ENCODE peak calls at places on chromosomes 12 and 14, in eight cellular contexts. One of them, this sample, is unnamed.

GRCh38 chr14:65910108-65910507 is 497.6 kb downstream of the FUT8 start:
- DNase-seq in fibroblast of villous mesenchyme: peak; percentile 20
- DNase-seq in mucosa of descending colon: no peak
- DNase-seq in foreskin fibroblast: peak; percentile 26
- DNase-seq in uterus: no peak
- DNase-seq in heart left ventricle: no peak
- DNase-seq in progenitor cell of endocrine pancreas: no peak
- DNase-seq in keratinocyte: no peak
- DNase-seq in this sample: no peak

GRCh38 chr12:46258129-46258528 is 10.7 kb downstream of the SLC38A1 start:
- DNase-seq in foreskin fibroblast: no peak
- DNase-seq in keratinocyte: no peak
- DNase-seq in mucosa of descending colon: no peak
- DNase-seq in heart left ventricle: no peak
- DNase-seq in uterus: no peak
- DNase-seq in progenitor cell of endocrine pancreas: no peak
- DNase-seq in fibroblast of villous mesenchyme: no peak
- DNase-seq in this sample: no peak

GRCh38 chr14:65686761-65687160 is 274.2 kb downstream of the FUT8 start:
- DNase-seq in foreskin fibroblast: no peak
- DNase-seq in keratinocyte: no peak
- DNase-seq in heart left ventricle: no peak
- DNase-seq in mucosa of descending colon: no peak
- DNase-seq in fibroblast of villous mesenchyme: no peak
- DNase-seq in progenitor cell of endocrine pancreas: no peak
- DNase-seq in uterus: no peak
- DNase-seq in this sample: no peak

GRCh38 chr14:75374911-75375310 is 52.9 kb upstream of the JDP2 start:
- DNase-seq in keratinocyte: no peak
- DNase-seq in progenitor cell of endocrine pancreas: no peak
- DNase-seq in foreskin fibroblast: no peak
- DNase-seq in uterus: no peak
- DNase-seq in fibroblast of villous mesenchyme: no peak
- DNase-seq in heart left ventricle: no peak
- DNase-seq in mucosa of descending colon: no peak
- DNase-seq in this sample: no peak

GRCh38 chr12:74365178-74365964 is 172.3 kb upstream of the ATXN7L3B start:
- DNase-seq in heart left ventricle: no peak
- DNase-seq in uterus: no peak
- DNase-seq in fibroblast of villous mesenchyme: peak; percentile 16
- DNase-seq in mucosa of descending colon: no peak
- DNase-seq in progenitor cell of endocrine pancreas: no peak
- DNase-seq in keratinocyte: no peak
- DNase-seq in foreskin fibroblast: peak; percentile 74
- DNase-seq in this sample: peak; percentile 48

GRCh38 chr12:91461061-91461460 is 278.4 kb upstream of the DCN start:
- DNase-seq in uterus: no peak
- DNase-seq in progenitor cell of endocrine pancreas: no peak
- DNase-seq in keratinocyte: no peak
- DNase-seq in heart left ventricle: no peak
- DNase-seq in fibroblast of villous mesenchyme: no peak
- DNase-seq in mucosa of descending colon: no peak
- DNase-seq in foreskin fibroblast: no peak
- DNase-seq in this sample: no peak

GRCh38 chr14:64246688-64247087 is 47.5 kb downstream of the ESR2 start:
- DNase-seq in uterus: no peak
- DNase-seq in fibroblast of villous mesenchyme: no peak
- DNase-seq in keratinocyte: no peak
- DNase-seq in progenitor cell of endocrine pancreas: no peak
- DNase-seq in mucosa of descending colon: no peak
- DNase-seq in foreskin fibroblast: no peak
- DNase-seq in heart left ventricle: no peak
- DNase-seq in this sample: no peak

GRCh38 chr12:89085421-89085820 is 266.9 kb downstream of the DUSP6 start:
- DNase-seq in mucosa of descending colon: no peak
- DNase-seq in uterus: no peak
- DNase-seq in fibroblast of villous mesenchyme: no peak
- DNase-seq in heart left ventricle: peak; percentile 72
- DNase-seq in keratinocyte: no peak
- DNase-seq in foreskin fibroblast: no peak
- DNase-seq in progenitor cell of endocrine pancreas: no peak
- DNase-seq in this sample: no peak

GRCh38 chr14:93186461-93186860 is 1.3 kb downstream of the LYSET start:
- DNase-seq in fibroblast of villous mesenchyme: no peak
- DNase-seq in progenitor cell of endocrine pancreas: no peak
- DNase-seq in mucosa of descending colon: no peak
- DNase-seq in foreskin fibroblast: no peak
- DNase-seq in keratinocyte: no peak
- DNase-seq in heart left ventricle: no peak
- DNase-seq in uterus: no peak
- DNase-seq in this sample: no peak

GRCh38 chr12:126807312-126807711 is 1459.7 kb upstream of the TMEM132C start:
- DNase-seq in foreskin fibroblast: no peak
- DNase-seq in keratinocyte: no peak
- DNase-seq in heart left ventricle: no peak
- DNase-seq in mucosa of descending colon: no peak
- DNase-seq in fibroblast of villous mesenchyme: no peak
- DNase-seq in uterus: no peak
- DNase-seq in progenitor cell of endocrine pancreas: no peak
- DNase-seq in this sample: no peak

GRCh38 chr12:111303531-111303930 is 65.4 kb downstream of the PHETA1 start:
- DNase-seq in uterus: no peak
- DNase-seq in foreskin fibroblast: no peak
- DNase-seq in fibroblast of villous mesenchyme: no peak
- DNase-seq in progenitor cell of endocrine pancreas: no peak
- DNase-seq in keratinocyte: no peak
- DNase-seq in mucosa of descending colon: no peak
- DNase-seq in heart left ventricle: no peak
- DNase-seq in this sample: no peak

GRCh38 chr12:56071648-56072047 is 8.3 kb upstream of the ERBB3 start:
- DNase-seq in uterus: no peak
- DNase-seq in foreskin fibroblast: peak; percentile 43
- DNase-seq in heart left ventricle: no peak
- DNase-seq in keratinocyte: peak; percentile 66
- DNase-seq in fibroblast of villous mesenchyme: peak; percentile 23
- DNase-seq in progenitor cell of endocrine pancreas: no peak
- DNase-seq in mucosa of descending colon: no peak
- DNase-seq in this sample: no peak

GRCh38 chr14:99603471-99603933 is 505 bp downstream of the CCDC85C start:
- DNase-seq in uterus: peak; percentile 48
- DNase-seq in keratinocyte: no peak
- DNase-seq in mucosa of descending colon: peak; percentile 69
- DNase-seq in progenitor cell of endocrine pancreas: peak; percentile 32
- DNase-seq in heart left ventricle: no peak
- DNase-seq in fibroblast of villous mesenchyme: peak; percentile 47
- DNase-seq in foreskin fibroblast: peak; percentile 58
- DNase-seq in this sample: peak; percentile 58

GRCh38 chr12:46556820-46557524 is 184.4 kb upstream of the SLC38A2 start:
- DNase-seq in heart left ventricle: no peak
- DNase-seq in fibroblast of villous mesenchyme: peak; percentile 71
- DNase-seq in mucosa of descending colon: no peak
- DNase-seq in progenitor cell of endocrine pancreas: no peak
- DNase-seq in uterus: no peak
- DNase-seq in foreskin fibroblast: peak; percentile 94
- DNase-seq in keratinocyte: peak; percentile 88
- DNase-seq in this sample: no peak

GRCh38 chr14:74516451-74517155 is 23.0 kb downstream of the ISCA2 start:
- DNase-seq in foreskin fibroblast: peak; percentile 68
- DNase-seq in progenitor cell of endocrine pancreas: no peak
- DNase-seq in uterus: no peak
- DNase-seq in mucosa of descending colon: peak; percentile 5
- DNase-seq in keratinocyte: peak; percentile 23
- DNase-seq in heart left ventricle: peak; percentile 10
- DNase-seq in fibroblast of villous mesenchyme: no peak
- DNase-seq in this sample: peak; percentile 57

GRCh38 chr14:39267592-39268112 is 33.9 kb downstream of the MIA2 start:
- DNase-seq in mucosa of descending colon: no peak
- DNase-seq in progenitor cell of endocrine pancreas: no peak
- DNase-seq in keratinocyte: no peak
- DNase-seq in uterus: no peak
- DNase-seq in foreskin fibroblast: peak; percentile 34
- DNase-seq in fibroblast of villous mesenchyme: peak; percentile 55
- DNase-seq in heart left ventricle: no peak
- DNase-seq in this sample: no peak

DNA sequence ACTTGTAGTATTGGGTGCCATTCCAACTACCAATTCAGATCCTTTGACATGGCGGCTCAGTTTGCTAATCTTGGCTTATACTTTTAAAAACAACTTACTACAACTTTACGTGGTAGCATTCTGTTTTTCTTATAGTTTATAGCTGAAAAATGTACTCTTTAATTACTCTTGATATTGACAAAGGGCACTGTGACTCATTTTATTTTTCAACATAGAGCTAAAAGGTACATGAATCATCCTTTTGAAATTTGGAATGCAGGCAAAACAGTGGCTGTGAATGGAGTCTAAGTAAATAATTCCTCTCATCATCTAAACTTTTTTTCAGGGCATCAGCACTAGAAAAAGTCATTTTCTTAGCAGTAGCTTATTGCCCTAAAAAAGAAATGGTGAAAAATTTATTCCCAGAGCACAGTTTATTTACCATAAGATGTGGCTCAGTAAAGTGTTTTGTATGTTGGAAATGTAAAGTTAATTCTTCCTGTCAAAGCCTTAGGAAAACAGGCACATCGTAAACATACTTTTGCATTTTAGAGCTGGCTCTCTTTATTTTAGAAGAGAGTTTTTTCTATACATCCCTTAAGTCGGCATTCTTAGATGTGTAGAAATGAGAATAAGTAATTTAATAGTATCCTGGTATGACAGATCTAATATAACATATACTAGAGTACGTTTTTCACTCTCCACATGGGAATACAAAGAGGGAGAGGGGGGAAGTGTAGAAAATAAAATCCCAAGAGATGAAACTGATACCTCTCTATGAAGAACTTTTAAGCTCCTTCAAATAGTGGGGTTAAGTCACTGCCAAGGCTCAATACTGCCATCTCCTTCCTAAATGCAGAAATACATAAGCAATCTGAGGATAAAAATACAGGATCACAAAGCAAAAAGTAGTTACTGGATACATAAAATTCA is 55.2 kb downstream of the SLC25A21 start:
- DNase-seq in uterus: no peak
- DNase-seq in fibroblast of villous mesenchyme: peak; percentile 61
- DNase-seq in keratinocyte: no peak
- DNase-seq in foreskin fibroblast: peak; percentile 69
- DNase-seq in mucosa of descending colon: no peak
- DNase-seq in progenitor cell of endocrine pancreas: no peak
- DNase-seq in heart left ventricle: no peak
- DNase-seq in this sample: no peak
- TF ChIP-seq CTCF in uterus: no peak
- TF ChIP-seq CTCF in fibroblast of villous mesenchyme: peak; percentile 43
- TF ChIP-seq CTCF in keratinocyte: peak; percentile 39
- TF ChIP-seq CTCF in foreskin fibroblast: peak; percentile 50
- TF ChIP-seq CTCF in mucosa of descending colon: no peak
- TF ChIP-seq CTCF in progenitor cell of endocrine pancreas: peak; percentile 7
- TF ChIP-seq CTCF in heart left ventricle: no peak
- TF ChIP-seq CTCF in this sample: no peak

DNA sequence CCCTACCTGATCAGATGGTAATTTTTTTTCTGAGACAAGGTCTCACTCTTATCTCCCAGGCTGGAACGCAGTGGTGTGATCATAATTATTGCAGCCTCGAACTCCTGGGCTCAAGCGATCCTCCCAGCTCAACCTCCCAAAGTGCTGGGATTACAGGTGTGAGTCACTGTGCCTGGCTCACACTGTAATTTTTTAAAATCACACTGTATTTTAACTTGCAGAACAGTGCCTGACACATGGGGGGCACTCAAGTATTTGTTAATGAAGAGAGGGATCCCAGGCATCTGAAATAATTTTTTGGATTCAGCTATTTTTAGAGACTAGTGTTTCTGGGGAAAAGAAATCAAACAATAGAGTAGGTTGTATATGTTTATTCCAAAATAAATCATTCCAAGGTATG is 21.7 kb downstream of the LIMA1 start:
- DNase-seq in keratinocyte: no peak
- DNase-seq in heart left ventricle: no peak
- DNase-seq in foreskin fibroblast: no peak
- DNase-seq in uterus: no peak
- DNase-seq in fibroblast of villous mesenchyme: no peak
- DNase-seq in mucosa of descending colon: no peak
- DNase-seq in progenitor cell of endocrine pancreas: no peak
- DNase-seq in this sample: no peak
- TF ChIP-seq CTCF in keratinocyte: peak; percentile 44
- TF ChIP-seq CTCF in heart left ventricle: no peak
- TF ChIP-seq CTCF in foreskin fibroblast: no peak
- TF ChIP-seq CTCF in uterus: no peak
- TF ChIP-seq CTCF in fibroblast of villous mesenchyme: peak; percentile 10
- TF ChIP-seq CTCF in mucosa of descending colon: no peak
- TF ChIP-seq CTCF in progenitor cell of endocrine pancreas: no peak
- TF ChIP-seq CTCF in this sample: no peak

GRCh38 chr14:55133416-55133815 is 4.4 kb downstream of the LGALS3 start:
- DNase-seq in heart left ventricle: no peak
- DNase-seq in keratinocyte: no peak
- DNase-seq in uterus: no peak
- DNase-seq in fibroblast of villous mesenchyme: no peak
- DNase-seq in foreskin fibroblast: peak; percentile 45
- DNase-seq in mucosa of descending colon: no peak
- DNase-seq in progenitor cell of endocrine pancreas: no peak
- DNase-seq in this sample: no peak
- TF ChIP-seq CTCF in heart left ventricle: peak; percentile 31
- TF ChIP-seq CTCF in keratinocyte: peak; percentile 44
- TF ChIP-seq CTCF in uterus: peak; percentile 41
- TF ChIP-seq CTCF in fibroblast of villous mesenchyme: no peak
- TF ChIP-seq CTCF in foreskin fibroblast: no peak
- TF ChIP-seq CTCF in mucosa of descending colon: no peak
- TF ChIP-seq CTCF in progenitor cell of endocrine pancreas: peak; percentile 36
- TF ChIP-seq CTCF in this sample: no peak

DNA sequence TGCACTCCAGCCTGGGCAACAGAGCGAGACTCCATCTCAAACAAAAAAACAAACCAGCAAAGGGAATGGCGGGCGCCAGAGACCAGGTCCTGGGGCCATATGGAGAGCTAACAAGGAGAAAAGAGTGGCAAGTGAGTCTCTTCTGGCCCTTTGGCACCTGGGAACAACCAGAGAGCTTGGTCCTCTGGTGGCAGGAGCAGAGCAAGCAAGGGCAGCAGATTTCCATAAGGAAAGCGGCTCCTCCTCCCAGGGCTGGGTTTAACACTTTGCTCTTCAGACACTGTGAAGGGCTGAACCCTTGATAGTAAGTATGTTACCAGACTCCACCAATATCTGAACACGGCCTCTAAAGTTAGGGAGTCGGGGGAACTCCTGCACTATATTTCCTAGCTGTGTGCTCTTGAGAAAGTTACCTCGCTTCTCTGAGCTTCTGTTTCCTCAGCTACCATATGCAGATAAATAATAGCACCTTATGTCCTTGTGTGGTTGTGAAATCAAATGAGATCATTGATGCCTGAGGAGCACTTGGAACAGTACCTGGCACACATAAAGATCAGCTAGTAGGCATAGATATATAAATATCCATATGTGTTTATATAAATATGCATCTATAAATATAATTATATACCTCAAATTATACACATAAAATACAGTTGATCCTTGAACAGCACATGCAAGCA is 33.4 kb upstream of the PLEKHG6 start:
- DNase-seq in progenitor cell of endocrine pancreas: no peak
- DNase-seq in heart left ventricle: no peak
- DNase-seq in foreskin fibroblast: peak; percentile 31
- DNase-seq in uterus: no peak
- DNase-seq in mucosa of descending colon: no peak
- DNase-seq in fibroblast of villous mesenchyme: no peak
- DNase-seq in keratinocyte: no peak
- DNase-seq in this sample: no peak
- TF ChIP-seq CTCF in progenitor cell of endocrine pancreas: peak; percentile 25
- TF ChIP-seq CTCF in heart left ventricle: no peak
- TF ChIP-seq CTCF in foreskin fibroblast: no peak
- TF ChIP-seq CTCF in uterus: no peak
- TF ChIP-seq CTCF in mucosa of descending colon: no peak
- TF ChIP-seq CTCF in fibroblast of villous mesenchyme: peak; percentile 14
- TF ChIP-seq CTCF in keratinocyte: no peak
- TF ChIP-seq CTCF in this sample: no peak

This sample was measured in WTC11.